ENCODE peak calls at places on chromosomes 5 and 9, in five cellular contexts. L is A549, D is nephron progenitor cell, F is AG04450, U is GM10248. S is an unnamed sample.

GRCh38 chr5:136308396-136308795 is 56.9 kb downstream of the TRPC7 start:
- DNase-seq in D (no peak), U (no peak), L (peak), F (no peak), S (no peak)

GRCh38 chr9:109314011-109314531 is 6.8 kb downstream of the EPB41L4B start:
- DNase-seq in U (no peak), F (no peak), D (no peak), L (no peak), S (no peak)

GRCh38 chr5:37189355-37189754 is 59.8 kb downstream of the CPLANE1 start:
- DNase-seq in D (no peak), F (no peak), L (no peak), U (no peak), S (no peak)

GRCh38 chr5:36949593-36949992 is 73.0 kb downstream of the NIPBL start:
- DNase-seq in D (no peak), U (no peak), L (no peak), F (no peak), S (no peak)

GRCh38 chr5:119387900-119388618 is 32.2 kb downstream of the TNFAIP8 start:
- DNase-seq in D (no peak), U (no peak), L (no peak), F (no peak), S (no peak)

GRCh38 chr9:19223724-19224123 is 6.8 kb upstream of the DENND4C start:
- DNase-seq in F (no peak), U (no peak), D (no peak), L (no peak), S (no peak)

GRCh38 chr5:6827815-6828214 is 114.6 kb downstream of the TENT4A start:
- DNase-seq in U (peak), F (no peak), D (no peak), L (no peak), S (no peak)

GRCh38 chr9:92001244-92001643 is 51.2 kb upstream of the ROR2 start:
- DNase-seq in D (no peak), U (no peak), F (no peak), L (no peak), S (no peak)

GRCh38 chr5:65086234-65086886 is 317.6 kb downstream of the CWC27 start:
- DNase-seq in D (peak), L (no peak), U (no peak), F (no peak), S (no peak)

GRCh38 chr5:32254987-32255900 is 57.5 kb downstream of the MTMR12 start:
- DNase-seq in L (no peak), U (no peak), F (no peak), D (no peak), S (peak)

GRCh38 chr9:134375011-134375390 is 48.7 kb downstream of the RXRA start:
- DNase-seq in F (no peak), L (no peak), D (no peak), U (no peak), S (no peak)

GRCh38 chr5:132094393-132095076 is 20.9 kb downstream of the CSF2 start:
- DNase-seq in D (no peak), U (no peak), F (peak), L (peak), S (peak)

GRCh38 chr9:98765276-98765675 is 31.1 kb downstream of the ANKS6 start:
- DNase-seq in U (no peak), L (no peak), F (no peak), D (no peak), S (no peak)

GRCh38 chr9:33320568-33321261 is 30.4 kb downstream of the NFX1 start:
- DNase-seq in D (no peak), U (no peak), F (peak), L (peak), S (peak)

GRCh38 chr5:58127486-58128220 is 332.2 kb downstream of the PLK2 start:
- DNase-seq in D (no peak), F (no peak), L (peak), U (no peak), S (no peak)

GRCh38 chr5:132465095-132465707 is 25.4 kb downstream of the IRF1 start:
- DNase-seq in F (no peak), D (no peak), U (no peak), L (no peak), S (no peak)

GRCh38 chr5:168726342-168726741 is 147.2 kb upstream of the PANK3 start:
- DNase-seq in U (no peak), D (no peak), L (no peak), F (no peak), S (no peak)

GRCh38 chr9:88059469-88059868 is 78.8 kb downstream of the SPATA31C2 start:
- DNase-seq in D (no peak), F (no peak), U (no peak), L (no peak), S (no peak)

GRCh38 chr9:114321759-114322158 is 1.1 kb upstream of the ORM1 start:
- DNase-seq in U (no peak), L (no peak), F (no peak), D (no peak), S (no peak)

GRCh38 chr5:111134080-111134479 is 41.9 kb downstream of the WDR36 start:
- DNase-seq in F (peak), U (no peak), D (no peak), L (no peak), S (peak)

GRCh38 chr5:111132731-111133435 is 40.7 kb downstream of the WDR36 start:
- DNase-seq in F (no peak), U (no peak), D (no peak), L (no peak), S (no peak)

GRCh38 chr5:111135406-111135805 is 43.3 kb downstream of the WDR36 start:
- DNase-seq in L (no peak), D (no peak), U (no peak), F (no peak), S (no peak)

GRCh38 chr5:111131356-111131755 is 39.2 kb downstream of the WDR36 start:
- DNase-seq in L (no peak), U (no peak), D (no peak), F (no peak), S (no peak)

GRCh38 chr5:111133436-111133751 is 41.2 kb downstream of the WDR36 start:
- DNase-seq in U (no peak), F (no peak), D (no peak), L (no peak), S (no peak)
- TF ChIP-seq CTCF in U (no peak), F (no peak), D (no peak), L (no peak), S (no peak)

DNA sequence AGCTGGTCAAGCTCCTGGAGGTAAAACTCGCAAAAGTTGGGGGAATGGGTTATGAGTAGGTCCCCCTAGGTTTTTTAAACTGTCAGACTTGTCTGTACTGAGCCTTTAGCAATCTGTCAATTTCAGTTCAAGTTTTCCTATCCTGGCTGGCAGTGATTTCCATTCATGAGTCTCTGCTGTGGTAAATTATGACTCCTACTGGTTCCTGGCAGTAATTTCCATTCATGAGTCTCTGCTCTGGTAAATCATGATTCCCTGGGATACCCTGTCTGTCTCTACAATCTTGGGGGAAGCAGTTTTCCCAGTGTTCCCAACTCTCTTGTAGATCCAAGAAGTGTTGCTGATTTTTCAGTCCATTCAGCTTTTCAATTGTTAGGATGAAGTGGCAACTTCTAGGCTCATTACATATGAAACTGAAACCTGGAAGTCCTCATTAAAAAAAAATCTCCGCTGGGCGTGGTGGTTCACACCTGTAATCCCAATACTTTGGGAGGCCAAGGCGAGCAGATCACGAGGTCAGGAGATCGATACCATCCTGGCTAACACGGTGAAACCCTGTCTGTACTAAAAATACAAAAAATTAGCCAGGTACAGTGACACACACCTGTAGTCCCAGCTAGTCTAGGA is 91.3 kb upstream of the GPBP1 start:
- DNase-seq in F (no peak), U (no peak), D (no peak), L (peak), S (no peak)
- TF ChIP-seq CTCF in F (peak), U (no peak), D (no peak), L (no peak), S (peak)

GRCh38 chr5:177405312-177405711 is 4.1 kb downstream of the F12 start:
- DNase-seq in U (no peak), D (no peak), L (no peak), F (no peak), S (no peak)

GRCh38 chr5:177402271-177403043 is 2.0 kb upstream of the PFN3 start:
- DNase-seq in L (peak), F (no peak), D (peak), U (peak), S (no peak)

GRCh38 chr5:177404641-177405134 is 4.2 kb upstream of the PFN3 start:
- DNase-seq in L (no peak), F (no peak), D (no peak), U (no peak), S (no peak)

GRCh38 chr5:177403826-177404640 is 3.6 kb upstream of the PFN3 start:
- DNase-seq in F (peak), U (peak), D (peak), L (peak), S (no peak)

GRCh38 chr5:177403194-177403825 is 2.8 kb upstream of the PFN3 start:
- DNase-seq in F (no peak), L (peak), U (peak), D (peak), S (no peak)
- TF ChIP-seq CTCF in F (no peak), L (no peak), U (peak), D (no peak), S (no peak)

GRCh38 chr9:136493567-136493971 is 10.7 kb upstream of the SEC16A start:
- DNase-seq in U (no peak), F (no peak), D (no peak), L (no peak), S (no peak)
- TF ChIP-seq CTCF in U (no peak), F (no peak), D (no peak), L (no peak), S (no peak)

GRCh38 chr9:74735761-74736160 is 152.0 kb downstream of the TRPM6 start:
- DNase-seq in D (no peak), F (no peak), L (no peak), U (no peak), S (no peak)
- TF ChIP-seq CTCF in D (no peak), F (no peak), L (no peak), U (no peak), S (no peak)

DNA sequence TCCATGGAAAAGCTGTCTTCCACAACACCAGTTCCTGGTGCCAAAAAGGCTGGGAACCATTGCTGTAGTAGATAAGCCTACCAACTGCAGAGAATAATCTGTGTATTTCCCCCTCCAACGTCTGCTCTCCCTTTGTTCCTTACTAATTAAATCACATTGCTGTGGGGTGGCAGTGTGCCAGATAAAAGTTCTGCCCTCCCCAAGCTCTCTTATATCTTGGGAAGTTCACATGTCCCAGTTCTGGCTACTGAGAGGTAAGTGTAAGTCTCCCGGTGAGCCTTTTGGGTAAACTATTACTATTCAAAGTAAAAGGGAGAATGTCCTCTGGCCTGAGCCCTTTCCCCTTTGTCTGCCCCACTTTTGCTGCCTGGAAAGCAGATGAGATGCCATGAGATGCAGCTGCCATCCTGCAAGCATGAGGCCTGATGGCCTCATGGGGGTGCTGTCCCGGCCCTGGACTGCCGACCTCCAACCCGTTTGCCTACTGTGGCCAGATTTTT is 14.7 kb downstream of the ENC1 start:
- DNase-seq in L (no peak), D (no peak), U (no peak), F (no peak), S (no peak)
- TF ChIP-seq CTCF in L (no peak), D (no peak), U (no peak), F (no peak), S (peak)